ENCODE peak calls at places on chromosomes 7 and 10, in seven cellular contexts. One of them, this sample, is unnamed.
A peak's percentile ranks its signal among the peaks of the same experiment; 100 is the strongest.

GRCh38 chr7:23044581-23044980 is 30.7 kb upstream of the HYCC1 start:
- DNase-seq in right lobe of liver: no peak
- DNase-seq in spleen: no peak
- DNase-seq in left lung: no peak
- DNase-seq in left ventricle myocardium inferior: no peak
- DNase-seq in right atrium auricular region: no peak
- DNase-seq in transverse colon: no peak
- DNase-seq in this sample: no peak

GRCh38 chr7:66953044-66953427 is 32.0 kb downstream of the TMEM248 start:
- DNase-seq in spleen: no peak
- DNase-seq in transverse colon: no peak
- DNase-seq in right atrium auricular region: no peak
- DNase-seq in left lung: no peak
- DNase-seq in left ventricle myocardium inferior: no peak
- DNase-seq in right lobe of liver: no peak
- DNase-seq in this sample: no peak

GRCh38 chr10:16626697-16627096 is 105.0 kb upstream of the C1QL3 start:
- DNase-seq in spleen: no peak
- DNase-seq in right lobe of liver: no peak
- DNase-seq in right atrium auricular region: no peak
- DNase-seq in transverse colon: no peak
- DNase-seq in left ventricle myocardium inferior: no peak
- DNase-seq in left lung: no peak
- DNase-seq in this sample: no peak

GRCh38 chr10:112332509-112333228 is 41.2 kb upstream of the ACSL5 start:
- DNase-seq in transverse colon: peak; percentile 35
- DNase-seq in left lung: no peak
- DNase-seq in spleen: no peak
- DNase-seq in right atrium auricular region: peak; percentile 40
- DNase-seq in right lobe of liver: peak; percentile 64
- DNase-seq in left ventricle myocardium inferior: no peak
- DNase-seq in this sample: no peak

GRCh38 chr10:79078367-79079073 is 9.8 kb downstream of the ZMIZ1 start:
- DNase-seq in right atrium auricular region: no peak
- DNase-seq in right lobe of liver: no peak
- DNase-seq in left lung: no peak
- DNase-seq in transverse colon: no peak
- DNase-seq in spleen: no peak
- DNase-seq in left ventricle myocardium inferior: no peak
- DNase-seq in this sample: no peak

GRCh38 chr7:159142204-159142603 is 2.5 kb downstream of the VIPR2 start:
- DNase-seq in spleen: peak; percentile 9
- DNase-seq in right atrium auricular region: no peak
- DNase-seq in left lung: no peak
- DNase-seq in left ventricle myocardium inferior: no peak
- DNase-seq in transverse colon: no peak
- DNase-seq in right lobe of liver: no peak
- DNase-seq in this sample: no peak

GRCh38 chr7:41886257-41886905 is 183.5 kb upstream of the INHBA start:
- DNase-seq in right atrium auricular region: no peak
- DNase-seq in right lobe of liver: no peak
- DNase-seq in spleen: no peak
- DNase-seq in transverse colon: peak; percentile 47
- DNase-seq in left ventricle myocardium inferior: peak; percentile 28
- DNase-seq in left lung: peak; percentile 66
- DNase-seq in this sample: peak; percentile 86

GRCh38 chr7:81447351-81447952 is 322.4 kb downstream of the HGF start:
- DNase-seq in right atrium auricular region: no peak
- DNase-seq in right lobe of liver: no peak
- DNase-seq in left ventricle myocardium inferior: no peak
- DNase-seq in spleen: no peak
- DNase-seq in left lung: no peak
- DNase-seq in transverse colon: peak; percentile 16
- DNase-seq in this sample: no peak

GRCh38 chr10:132546567-132547420 is 9.2 kb downstream of the INPP5A start:
- DNase-seq in left ventricle myocardium inferior: peak; percentile 18
- DNase-seq in transverse colon: peak; percentile 42
- DNase-seq in left lung: peak; percentile 39
- DNase-seq in spleen: peak; percentile 83
- DNase-seq in right lobe of liver: peak; percentile 82
- DNase-seq in right atrium auricular region: no peak
- DNase-seq in this sample: peak; percentile 60

GRCh38 chr7:142782922-142783900 is 12.4 kb downstream of the PRSS2 start:
- DNase-seq in right lobe of liver: peak; percentile 83
- DNase-seq in right atrium auricular region: peak; percentile 93
- DNase-seq in transverse colon: peak; percentile 90
- DNase-seq in left ventricle myocardium inferior: peak; percentile 85
- DNase-seq in spleen: peak; percentile 93
- DNase-seq in left lung: peak; percentile 87
- DNase-seq in this sample: peak; percentile 90

GRCh38 chr10:70736470-70736982 is 48.7 kb downstream of the TBATA start:
- DNase-seq in transverse colon: no peak
- DNase-seq in right atrium auricular region: no peak
- DNase-seq in left lung: no peak
- DNase-seq in left ventricle myocardium inferior: peak; percentile 11
- DNase-seq in spleen: no peak
- DNase-seq in right lobe of liver: peak; percentile 47
- DNase-seq in this sample: no peak

GRCh38 chr10:69835233-69835632 is 33.5 kb downstream of the COL13A1 start:
- DNase-seq in left ventricle myocardium inferior: no peak
- DNase-seq in left lung: no peak
- DNase-seq in right atrium auricular region: no peak
- DNase-seq in spleen: no peak
- DNase-seq in transverse colon: no peak
- DNase-seq in right lobe of liver: no peak
- DNase-seq in this sample: no peak

GRCh38 chr10:1056326-1057105 is at the start of gene WDR37:
- DNase-seq in spleen: peak; percentile 97
- DNase-seq in right atrium auricular region: peak; percentile 79
- DNase-seq in left ventricle myocardium inferior: peak; percentile 91
- DNase-seq in transverse colon: peak; percentile 89
- DNase-seq in left lung: peak; percentile 89
- DNase-seq in right lobe of liver: peak; percentile 92
- DNase-seq in this sample: peak; percentile 92

GRCh38 chr10:1057106-1057657 is 997 bp downstream of the WDR37 start:
- DNase-seq in spleen: no peak
- DNase-seq in right lobe of liver: no peak
- DNase-seq in right atrium auricular region: no peak
- DNase-seq in transverse colon: no peak
- DNase-seq in left lung: no peak
- DNase-seq in left ventricle myocardium inferior: peak; percentile 22
- DNase-seq in this sample: no peak

GRCh38 chr10:1059902-1060301 is 3.7 kb downstream of the WDR37 start:
- DNase-seq in transverse colon: no peak
- DNase-seq in left ventricle myocardium inferior: no peak
- DNase-seq in spleen: no peak
- DNase-seq in left lung: no peak
- DNase-seq in right atrium auricular region: no peak
- DNase-seq in right lobe of liver: no peak
- DNase-seq in this sample: no peak

GRCh38 chr10:1054684-1055083 is 1.5 kb upstream of the WDR37 start:
- DNase-seq in transverse colon: no peak
- DNase-seq in spleen: no peak
- DNase-seq in left ventricle myocardium inferior: no peak
- DNase-seq in right atrium auricular region: no peak
- DNase-seq in left lung: no peak
- DNase-seq in right lobe of liver: no peak
- DNase-seq in this sample: no peak

DNA sequence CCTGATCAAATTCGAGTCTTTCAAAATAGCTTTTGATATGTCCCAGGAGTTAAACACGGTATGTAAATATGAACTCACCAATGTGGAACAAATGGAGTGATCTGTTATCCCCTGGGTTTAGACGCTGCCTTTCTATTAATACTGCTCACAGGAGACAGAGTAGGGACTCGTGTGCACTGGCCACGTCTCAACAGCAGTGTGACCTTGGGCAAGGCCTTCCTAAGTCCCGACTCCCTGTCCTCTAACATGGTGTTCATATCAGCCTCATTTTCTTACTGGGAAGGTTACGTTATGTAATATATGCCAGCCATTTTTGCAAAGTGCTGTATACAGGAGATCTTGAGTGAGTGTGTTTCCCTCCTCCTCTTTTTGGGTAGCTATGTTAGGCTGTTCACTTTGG is 1.8 kb downstream of the WDR37 start:
- DNase-seq in right atrium auricular region: no peak
- DNase-seq in spleen: no peak
- DNase-seq in left ventricle myocardium inferior: no peak
- DNase-seq in transverse colon: no peak
- DNase-seq in right lobe of liver: no peak
- DNase-seq in left lung: no peak
- DNase-seq in this sample: no peak
- H3K4me1 ChIP-seq in right atrium auricular region: peaks cover 58% of the 10 kb centered on the region
- H3K4me1 ChIP-seq in spleen: peaks cover 66% of the 10 kb centered on the region
- H3K4me1 ChIP-seq in left ventricle myocardium inferior: peaks cover 99% of the 10 kb centered on the region
- H3K4me1 ChIP-seq in transverse colon: peaks cover 33% of the 10 kb centered on the region
- H3K4me1 ChIP-seq in right lobe of liver: peaks cover 34% of the 10 kb centered on the region
- H3K4me1 ChIP-seq in left lung: peaks cover 79% of the 10 kb centered on the region
- H3K4me1 ChIP-seq in this sample: peaks cover 36% of the 10 kb centered on the region

GRCh38 chr10:96538683-96539082 is 25.0 kb upstream of the TLL2 start:
- DNase-seq in right atrium auricular region: no peak
- DNase-seq in right lobe of liver: no peak
- DNase-seq in transverse colon: no peak
- DNase-seq in left ventricle myocardium inferior: no peak
- DNase-seq in left lung: no peak
- DNase-seq in spleen: no peak
- DNase-seq in this sample: no peak
- H3K36me3 ChIP-seq in right atrium auricular region: peaks cover 28% of the 10 kb centered on the region
- H3K36me3 ChIP-seq in right lobe of liver: peaks cover 4% of the 10 kb centered on the region
- H3K36me3 ChIP-seq in transverse colon: peaks cover 28% of the 10 kb centered on the region
- H3K36me3 ChIP-seq in left ventricle myocardium inferior: peaks cover 41% of the 10 kb centered on the region
- H3K36me3 ChIP-seq in left lung: no peaks in the 10 kb centered on the region
- H3K36me3 ChIP-seq in spleen: peaks cover 11% of the 10 kb centered on the region
- H3K36me3 ChIP-seq in this sample: no peaks in the 10 kb centered on the region

GRCh38 chr7:134954197-134955082 is 31.9 kb upstream of the AGBL3 start:
- DNase-seq in spleen: no peak
- DNase-seq in right lobe of liver: no peak
- DNase-seq in transverse colon: no peak
- DNase-seq in left ventricle myocardium inferior: no peak
- DNase-seq in left lung: no peak
- DNase-seq in right atrium auricular region: no peak
- DNase-seq in this sample: no peak
- TF ChIP-seq CTCF in spleen: peak; percentile 58
- TF ChIP-seq CTCF in right lobe of liver: peak; percentile 57
- TF ChIP-seq CTCF in transverse colon: peak; percentile 41
- TF ChIP-seq CTCF in left ventricle myocardium inferior: peak; percentile 68
- TF ChIP-seq CTCF in left lung: peak; percentile 36
- TF ChIP-seq CTCF in right atrium auricular region: peak; percentile 18
- TF ChIP-seq CTCF in this sample: no peak

GRCh38 chr7:50273301-50273700 is 31.2 kb upstream of the IKZF1 start:
- DNase-seq in transverse colon: no peak
- DNase-seq in left lung: no peak
- DNase-seq in spleen: no peak
- DNase-seq in right lobe of liver: no peak
- DNase-seq in left ventricle myocardium inferior: no peak
- DNase-seq in right atrium auricular region: no peak
- DNase-seq in this sample: no peak
- H3K4me1 ChIP-seq in transverse colon: no peaks in the 10 kb centered on the region
- H3K4me1 ChIP-seq in left lung: peaks cover 29% of the 10 kb centered on the region
- H3K4me1 ChIP-seq in spleen: peaks cover 13% of the 10 kb centered on the region
- H3K4me1 ChIP-seq in right lobe of liver: no peaks in the 10 kb centered on the region
- H3K4me1 ChIP-seq in left ventricle myocardium inferior: no peaks in the 10 kb centered on the region
- H3K4me1 ChIP-seq in right atrium auricular region: no peaks in the 10 kb centered on the region
- H3K4me1 ChIP-seq in this sample: no peaks in the 10 kb centered on the region

DNA sequence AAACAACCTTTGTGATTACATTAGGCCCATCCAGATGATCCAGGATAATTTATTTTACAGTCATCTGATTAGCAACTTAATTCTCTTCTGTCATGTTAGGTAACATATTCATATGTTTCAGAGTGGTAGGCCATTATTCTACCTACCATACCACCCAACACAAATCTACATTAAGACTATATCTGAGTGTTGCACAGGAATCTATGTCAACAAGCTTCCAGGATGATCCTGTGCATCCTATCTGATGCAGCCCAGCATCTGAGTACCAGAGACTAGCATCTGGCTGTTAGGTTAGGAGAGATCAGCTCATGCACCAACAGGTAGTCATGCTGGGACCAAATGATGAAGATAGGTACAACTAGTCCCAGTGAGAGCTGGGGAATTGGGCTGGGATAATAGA is 1.3 kb upstream of the DDX56 start:
- DNase-seq in spleen: no peak
- DNase-seq in left ventricle myocardium inferior: no peak
- DNase-seq in right lobe of liver: no peak
- DNase-seq in left lung: no peak
- DNase-seq in right atrium auricular region: no peak
- DNase-seq in transverse colon: no peak
- DNase-seq in this sample: no peak
- H3K36me3 ChIP-seq in spleen: peaks cover 51% of the 10 kb centered on the region
- H3K36me3 ChIP-seq in left ventricle myocardium inferior: peaks cover 52% of the 10 kb centered on the region
- H3K36me3 ChIP-seq in right lobe of liver: peaks cover 33% of the 10 kb centered on the region
- H3K36me3 ChIP-seq in left lung: peaks cover 3% of the 10 kb centered on the region
- H3K36me3 ChIP-seq in right atrium auricular region: peaks cover 49% of the 10 kb centered on the region
- H3K36me3 ChIP-seq in transverse colon: peaks cover 30% of the 10 kb centered on the region
- H3K36me3 ChIP-seq in this sample: peaks cover 17% of the 10 kb centered on the region

GRCh38 chr10:64379898-64380297 is 858.7 kb downstream of the REEP3 start:
- DNase-seq in right atrium auricular region: no peak
- DNase-seq in transverse colon: peak; percentile 18
- DNase-seq in left ventricle myocardium inferior: no peak
- DNase-seq in right lobe of liver: no peak
- DNase-seq in spleen: no peak
- DNase-seq in left lung: no peak
- DNase-seq in this sample: no peak
- TF ChIP-seq CTCF in right atrium auricular region: no peak
- TF ChIP-seq CTCF in transverse colon: no peak
- TF ChIP-seq CTCF in left ventricle myocardium inferior: no peak
- TF ChIP-seq CTCF in right lobe of liver: peak; percentile 45
- TF ChIP-seq CTCF in spleen: no peak
- TF ChIP-seq CTCF in left lung: no peak
- TF ChIP-seq CTCF in this sample: no peak

GRCh38 chr10:124649209-124649608 is 95.0 kb downstream of the FAM53B start:
- DNase-seq in left lung: no peak
- DNase-seq in right atrium auricular region: no peak
- DNase-seq in spleen: peak; percentile 72
- DNase-seq in transverse colon: no peak
- DNase-seq in right lobe of liver: no peak
- DNase-seq in left ventricle myocardium inferior: peak; percentile 52
- DNase-seq in this sample: peak; percentile 83
- H3K4me1 ChIP-seq in left lung: peaks cover 98% of the 10 kb centered on the region
- H3K4me1 ChIP-seq in right atrium auricular region: peaks cover 97% of the 10 kb centered on the region
- H3K4me1 ChIP-seq in spleen: peaks cover 90% of the 10 kb centered on the region
- H3K4me1 ChIP-seq in transverse colon: peaks cover 63% of the 10 kb centered on the region
- H3K4me1 ChIP-seq in right lobe of liver: peaks cover 33% of the 10 kb centered on the region
- H3K4me1 ChIP-seq in left ventricle myocardium inferior: peaks cover 100% of the 10 kb centered on the region
- H3K4me1 ChIP-seq in this sample: peaks cover 71% of the 10 kb centered on the region